ENCODE peak calls at places on chromosomes 3 and 15, in four cellular contexts. H is HepG2, W is GM12878, Q is K562. N is an unnamed sample.

GRCh38 chr15:63544253-63545026 is 40.0 kb downstream of the USP3 start:
- DNase-seq in H (no peak), W (no peak), Q (peak), N (no peak)

GRCh38 chr15:41806291-41807181 is 21.4 kb upstream of the JMJD7 start:
- DNase-seq in H (peak), W (no peak), Q (no peak), N (no peak)

GRCh38 chr3:196419386-196419785 is 12.8 kb downstream of the UBXN7 start:
- DNase-seq in H (no peak), W (no peak), Q (no peak), N (no peak)

GRCh38 chr3:128495435-128495970 is 2.5 kb upstream of the GATA2 start:
- DNase-seq in H (no peak), W (no peak), Q (no peak), N (no peak)

GRCh38 chr3:138362536-138362935 is 14.2 kb downstream of the MRAS start:
- DNase-seq in H (peak), W (no peak), Q (no peak), N (no peak)

GRCh38 chr15:64774556-64775523 is 549 bp downstream of the RBPMS2 start:
- DNase-seq in H (no peak), W (no peak), Q (no peak), N (peak)

GRCh38 chr3:23459915-23460546 is 256.9 kb downstream of the UBE2E2 start:
- DNase-seq in H (no peak), W (no peak), Q (no peak), N (no peak)

GRCh38 chr3:17232442-17232841 is 347.7 kb downstream of the PLCL2 start:
- DNase-seq in H (no peak), W (no peak), Q (no peak), N (no peak)

GRCh38 chr3:128584412-128585020 is 66.1 kb downstream of the RPN1 start:
- DNase-seq in H (peak), W (peak), Q (peak), N (peak)

GRCh38 chr3:129432036-129432435 is 3.6 kb upstream of the EFCAB12 start:
- DNase-seq in H (no peak), W (no peak), Q (no peak), N (no peak)

GRCh38 chr3:135895106-135895733 is 70.3 kb upstream of the PPP2R3A start:
- DNase-seq in H (peak), W (peak), Q (peak), N (peak)

GRCh38 chr3:161217496-161217895 is 3.6 kb upstream of the NMD3 start:
- DNase-seq in H (peak), W (no peak), Q (no peak), N (no peak)

GRCh38 chr3:99934984-99935797 is 117.5 kb downstream of the CMSS1 start:
- DNase-seq in H (peak), W (no peak), Q (no peak), N (no peak)

DNA sequence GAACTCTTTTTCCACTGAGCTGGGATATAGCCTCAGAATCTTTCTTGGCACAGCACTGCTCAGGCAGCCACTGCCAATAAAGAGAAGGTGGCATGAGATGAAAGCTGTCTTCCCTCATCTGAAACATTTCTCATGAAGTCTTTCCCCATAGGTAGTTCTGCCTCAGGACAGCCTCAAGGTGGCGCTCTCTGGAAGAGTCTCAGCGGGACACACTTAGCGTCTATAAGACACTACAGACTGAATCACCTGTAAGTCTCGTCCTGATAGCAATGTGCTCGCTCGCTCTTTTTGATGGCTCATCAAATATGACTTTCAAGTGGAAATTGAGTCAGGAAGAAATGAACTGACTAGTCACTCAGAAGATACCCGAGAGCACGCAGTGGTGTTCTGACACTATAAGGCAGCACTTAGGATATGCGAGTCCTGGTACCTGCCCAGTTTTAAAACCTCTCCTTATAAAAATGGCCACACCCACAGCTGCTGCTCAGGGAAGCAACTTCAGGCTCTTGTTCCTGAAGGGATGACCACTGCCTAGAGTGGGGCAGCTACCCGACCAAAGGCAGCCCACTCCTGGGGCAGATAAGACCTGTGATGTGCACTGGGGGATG is 269.5 kb downstream of the SUCLG2 start:
- DNase-seq in H (peak), W (no peak), Q (peak), N (peak)
- TF ChIP-seq FOXK2 in H (no peak), W (no peak), Q (no peak), N (no peak)

DNA sequence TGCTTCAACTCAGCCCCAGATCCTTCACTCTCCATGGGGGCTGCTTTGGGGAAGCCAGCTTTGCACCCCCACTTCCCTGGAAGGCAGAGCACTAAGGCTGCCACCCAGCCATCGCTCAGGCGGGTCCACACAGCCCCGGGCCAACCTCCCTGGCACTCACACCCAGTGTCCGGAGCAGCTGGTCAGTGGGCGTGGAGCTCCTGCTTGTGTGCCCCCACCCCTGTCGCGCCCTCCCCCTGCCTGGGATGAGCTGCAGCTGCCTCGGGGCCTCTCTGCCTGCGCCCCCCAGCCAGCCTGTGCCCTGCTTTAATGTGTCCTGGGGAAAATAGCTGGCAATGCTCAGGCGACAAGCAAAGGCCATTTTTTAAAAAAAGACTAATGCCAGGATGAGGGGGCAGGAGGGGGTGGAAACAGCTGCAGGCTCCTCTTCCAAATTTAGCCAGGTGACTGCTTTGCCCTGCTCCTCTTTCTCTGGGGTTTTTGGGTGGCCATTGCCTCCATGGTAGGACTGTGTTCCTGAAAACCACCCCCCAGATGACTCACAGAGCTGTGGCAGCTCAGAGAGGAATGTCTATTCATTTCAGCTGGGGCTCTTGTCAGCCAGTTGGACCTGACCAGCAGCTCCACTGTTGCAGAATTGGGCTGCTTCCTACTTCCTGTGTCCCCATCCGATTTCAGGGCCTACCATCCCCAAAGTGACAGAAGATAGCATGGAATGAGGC is 65.0 kb downstream of the CEMIP start:
- DNase-seq in H (peak), W (no peak), Q (no peak), N (no peak)
- TF ChIP-seq FOXK2 in H (no peak), W (no peak), Q (no peak), N (no peak)

GRCh38 chr3:42010530-42010929 is 48.6 kb upstream of the ULK4 start:
- DNase-seq in H (no peak), W (no peak), Q (no peak), N (no peak)

GRCh38 chr3:42012378-42012934 is 50.6 kb upstream of the ULK4 start:
- DNase-seq in H (no peak), W (no peak), Q (no peak), N (no peak)

GRCh38 chr3:42009456-42009855 is 47.6 kb upstream of the ULK4 start:
- DNase-seq in H (no peak), W (no peak), Q (no peak), N (no peak)

GRCh38 chr3:42005426-42005825 is 43.5 kb upstream of the ULK4 start:
- DNase-seq in H (no peak), W (no peak), Q (no peak), N (no peak)

DNA sequence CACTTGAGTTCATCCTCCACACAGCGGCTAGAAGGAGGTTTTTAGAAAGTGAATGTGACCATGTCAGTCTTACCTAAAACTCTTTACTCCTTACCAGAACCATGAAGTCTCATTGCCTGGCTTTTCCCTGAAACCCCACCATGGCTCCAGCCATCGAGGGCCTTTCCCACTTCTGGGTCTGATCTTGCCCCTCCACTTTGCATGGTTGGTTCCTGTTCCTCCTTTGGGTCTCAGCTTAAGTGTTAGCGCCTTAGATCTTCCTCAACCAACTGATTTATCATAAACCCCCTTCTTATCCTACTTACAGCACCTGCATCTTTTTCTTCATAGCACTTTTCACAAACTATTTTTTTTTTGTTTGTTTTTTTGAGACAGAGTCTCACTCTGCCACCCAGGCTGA is 45.9 kb upstream of the ULK4 start:
- DNase-seq in H (no peak), W (no peak), Q (no peak), N (no peak)
- TF ChIP-seq FOXK2 in H (no peak), W (no peak), Q (no peak), N (no peak)

GRCh38 chr3:31265646-31266423 is 266.9 kb upstream of the STT3B start:
- DNase-seq in H (no peak), W (no peak), Q (no peak), N (no peak)
- TF ChIP-seq FOXK2 in H (no peak), W (no peak), Q (no peak), N (no peak)

N was measured in HEK293T.